ENCODE peak calls at places on chromosomes 12 and 14, in six cellular contexts. H is mesendoderm, K is IMR-90, B is neuronal stem cell, J is H1, M is mesenchymal stem cell. I is an unnamed sample. For H3K4me1, the result is how much of the 10 kb centered on the place peaks cover.

GRCh38 chr14:22390824-22391461 is 198.1 kb downstream of the DAD1 start:
- DNase-seq in J (no peak), M (no peak), K (no peak), H (no peak), B (no peak), I (no peak)

GRCh38 chr14:51933191-51933590 is 56.2 kb upstream of the RTRAF start:
- DNase-seq in B (no peak), J (no peak), K (no peak), M (no peak), H (no peak), I (no peak)

GRCh38 chr14:100531591-100532121 is 55.6 kb downstream of the BEGAIN start:
- DNase-seq in J (no peak), B (no peak), H (no peak), M (no peak), K (no peak), I (peak)

GRCh38 chr14:70934084-70934483 is 26.8 kb downstream of the PCNX1 start:
- DNase-seq in K (peak), J (no peak), B (no peak), M (no peak), H (no peak), I (no peak)

GRCh38 chr12:96448287-96448686 is 41.1 kb upstream of the CFAP54 start:
- DNase-seq in M (peak), K (peak), B (no peak), J (no peak), H (no peak), I (no peak)

GRCh38 chr12:94261119-94261518 is 112.7 kb downstream of the PLXNC1 start:
- DNase-seq in H (peak), J (peak), B (peak), M (no peak), K (no peak), I (peak)

GRCh38 chr14:24307575-24308341 is at the start of gene CIDEB:
- DNase-seq in H (peak), K (peak), J (no peak), M (peak), B (peak), I (peak)

GRCh38 chr12:92408072-92408900 is 262.6 kb upstream of the BTG1 start:
- DNase-seq in M (no peak), J (peak), K (no peak), H (peak), B (no peak), I (peak)

GRCh38 chr14:24119691-24120090 is 4.9 kb upstream of the NRL start:
- DNase-seq in J (no peak), B (no peak), K (no peak), H (no peak), M (no peak), I (no peak)

GRCh38 chr12:109885616-109886015 is 5.3 kb upstream of the GLTP start:
- DNase-seq in B (no peak), M (no peak), H (no peak), J (no peak), K (peak), I (no peak)

GRCh38 chr12:97151481-97151880 is 244.4 kb downstream of the NEDD1 start:
- DNase-seq in H (no peak), K (no peak), M (no peak), B (no peak), J (no peak), I (no peak)

GRCh38 chr12:30026621-30027234 is 243.0 kb upstream of the TMTC1 start:
- DNase-seq in J (no peak), H (no peak), K (peak), B (no peak), M (peak), I (no peak)

GRCh38 chr12:32048791-32049190 is 57.9 kb upstream of the BICD1 start:
- DNase-seq in H (no peak), B (no peak), K (no peak), J (no peak), M (no peak), I (no peak)
- H2BK5ac ChIP-seq in H (no peak), B (no peak), K (no peak), J (no peak), M (no peak), I (no peak)

DNA sequence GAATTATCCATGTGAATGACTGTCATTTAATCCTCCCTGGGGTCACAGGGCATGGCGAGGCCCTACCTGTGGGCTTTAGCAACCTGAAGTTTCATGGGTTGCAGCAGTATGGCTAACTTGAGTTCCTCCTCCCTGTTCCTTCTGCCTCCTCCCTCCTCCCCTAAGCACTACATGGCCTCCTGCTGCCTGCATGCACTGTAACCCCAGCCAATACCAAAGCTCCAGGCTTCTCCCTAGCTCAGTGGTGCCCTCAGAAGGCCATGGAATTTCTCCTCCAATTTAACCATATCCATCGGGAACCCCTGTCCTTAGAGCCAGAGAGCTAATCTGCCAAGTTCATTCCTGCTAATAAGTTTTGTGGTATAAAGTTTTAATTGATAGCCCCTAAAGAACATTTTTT is 95.1 kb downstream of the NT5DC3 start:
- DNase-seq in J (no peak), K (no peak), M (no peak), H (peak), B (no peak), I (peak)
- H2BK15ac ChIP-seq in J (no peak), K (no peak), M (no peak), H (no peak), B (no peak), I (no peak)

GRCh38 chr14:65070710-65071033 is 31.6 kb downstream of the MAX start:
- DNase-seq in K (peak), M (no peak), H (no peak), B (no peak), J (no peak), I (no peak)

GRCh38 chr14:65071544-65071943 is 30.8 kb downstream of the MAX start:
- DNase-seq in H (no peak), K (no peak), B (no peak), M (no peak), J (no peak), I (no peak)

GRCh38 chr14:65073605-65074201 is 28.6 kb downstream of the MAX start:
- DNase-seq in K (no peak), M (no peak), B (no peak), H (no peak), J (no peak), I (no peak)

GRCh38 chr14:65072937-65073336 is 29.4 kb downstream of the MAX start:
- DNase-seq in K (no peak), J (no peak), B (no peak), M (no peak), H (no peak), I (no peak)

DNA sequence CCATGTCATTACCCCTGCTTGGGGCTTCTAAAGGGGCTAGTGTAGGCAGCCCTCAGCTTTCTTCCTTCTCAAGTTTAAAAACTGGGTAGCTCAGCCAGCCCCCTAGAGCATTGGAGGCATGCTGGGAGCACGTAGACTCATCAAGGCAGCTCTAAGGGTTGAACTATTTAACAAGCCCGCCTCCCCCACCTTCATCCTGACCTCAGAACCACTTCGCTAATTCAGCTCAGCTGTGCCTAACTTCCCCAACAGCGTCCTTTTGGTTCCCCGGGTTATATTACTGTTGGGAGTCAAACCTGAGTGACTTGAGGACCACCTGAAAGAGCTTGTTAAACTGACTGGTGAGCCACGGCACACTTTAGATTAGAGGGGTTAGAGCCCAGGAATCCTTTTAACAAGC is 30.1 kb downstream of the MAX start:
- DNase-seq in M (no peak), H (no peak), K (no peak), J (no peak), B (no peak), I (no peak)
- H3K4me1 ChIP-seq in M (under half), H (under half), K (under half), J (under half), B (under half), I (under half)

GRCh38 chr12:125983784-125984510 is 918.7 kb downstream of the AACS start:
- DNase-seq in K (no peak), M (no peak), H (peak), B (peak), J (no peak), I (peak)
- H2BK5ac ChIP-seq in K (no peak), M (no peak), H (peak), B (peak), J (peak), I (no peak)

GRCh38 chr12:19322376-19322775 is 116.9 kb upstream of the AEBP2 start:
- DNase-seq in M (no peak), J (no peak), H (peak), K (no peak), B (no peak), I (no peak)
- H2BK15ac ChIP-seq in M (no peak), J (no peak), H (no peak), K (no peak), B (no peak), I (no peak)

GRCh38 chr14:77014004-77014604 is 14.4 kb downstream of the IRF2BPL start:
- DNase-seq in M (no peak), J (no peak), B (no peak), H (peak), K (peak), I (no peak)

GRCh38 chr14:77009014-77009413 is 19.5 kb downstream of the IRF2BPL start:
- DNase-seq in K (no peak), M (no peak), B (no peak), J (no peak), H (no peak), I (no peak)

GRCh38 chr14:77011226-77011762 is 17.2 kb downstream of the IRF2BPL start:
- DNase-seq in J (no peak), B (no peak), K (no peak), M (no peak), H (no peak), I (no peak)

GRCh38 chr14:77014734-77015133 is 13.8 kb downstream of the IRF2BPL start:
- DNase-seq in M (no peak), H (no peak), J (no peak), K (no peak), B (no peak), I (no peak)

GRCh38 chr14:77012193-77012592 is 16.3 kb downstream of the IRF2BPL start:
- DNase-seq in B (no peak), J (no peak), K (no peak), M (no peak), H (no peak), I (no peak)
- H3K4me1 ChIP-seq in B (under half), J (under half), K (under half), M (under half), H (under half), I (under half)

DNA sequence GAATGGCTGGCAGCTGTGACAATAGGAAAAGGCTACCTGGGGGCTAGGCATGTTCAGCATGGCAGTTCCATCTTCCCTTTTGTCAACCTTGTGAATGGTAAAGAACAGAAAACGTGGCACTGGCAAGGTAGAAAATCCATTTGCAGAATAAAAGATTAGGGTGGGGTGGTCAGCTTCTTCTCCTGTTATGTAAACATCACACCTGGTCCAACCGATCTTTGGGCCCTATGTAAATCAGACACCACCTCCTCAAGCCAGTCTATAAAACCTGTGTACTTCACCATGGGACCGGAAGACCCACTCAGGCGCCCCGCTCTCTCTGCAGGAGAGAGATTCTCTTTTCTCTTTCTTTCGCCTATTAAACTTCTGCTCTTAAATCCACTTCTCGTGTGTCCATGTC is 19.6 kb upstream of the TMEM30B start:
- DNase-seq in M (no peak), B (no peak), K (no peak), H (no peak), J (no peak), I (peak)
- H2BK5ac ChIP-seq in M (no peak), B (no peak), K (no peak), H (no peak), J (no peak), I (no peak)